ENCODE peak calls at places on chromosomes 12 and 14, in seven cellular contexts. J is mucosa of descending colon, C is adrenal gland, P is stomach, X is fibroblast of mammary gland, A is neural progenitor cell, E is SK-N-SH. W is an unnamed sample.

GRCh38 chr12:117042171-117042809 is 56.9 kb downstream of the TESC start:
- DNase-seq in J (no peak), C (peak), P (peak), X (no peak), A (no peak), E (no peak), W (no peak)

GRCh38 chr14:96741151-96741977 is 55.8 kb upstream of the VRK1 start:
- DNase-seq in J (peak), C (peak), P (peak), X (peak), A (peak), E (peak), W (peak)

GRCh38 chr14:34971381-34971780 is 11.4 kb upstream of the SRP54 start:
- DNase-seq in J (no peak), C (no peak), P (no peak), X (peak), A (no peak), E (no peak), W (no peak)

GRCh38 chr12:92030618-92031017 is 115.0 kb downstream of the BTG1 start:
- DNase-seq in J (no peak), C (peak), P (peak), X (peak), A (no peak), E (no peak), W (no peak)

GRCh38 chr12:94553130-94553519 is 93.5 kb upstream of the CEP83 start:
- DNase-seq in J (no peak), C (peak), P (no peak), X (peak), A (no peak), E (no peak), W (no peak)

GRCh38 chr14:20460458-20461229 is 590 bp downstream of the PIP4P1 start:
- DNase-seq in J (peak), C (no peak), P (peak), X (no peak), A (no peak), E (no peak), W (peak)

GRCh38 chr12:3083949-3084348 is 6.8 kb downstream of the TSPAN9 start:
- DNase-seq in J (no peak), C (no peak), P (no peak), X (no peak), A (no peak), E (no peak), W (no peak)

GRCh38 chr12:52636592-52637258 is 15.3 kb downstream of the KRT2 start:
- DNase-seq in J (no peak), C (no peak), P (no peak), X (peak), A (no peak), E (no peak), W (no peak)

GRCh38 chr12:123602651-123603195 is 824 bp downstream of the DDX55 start:
- DNase-seq in J (no peak), C (no peak), P (peak), X (peak), A (peak), E (no peak), W (peak)

GRCh38 chr12:49518914-49519573 is 19.8 kb upstream of the KCNH3 start:
- DNase-seq in J (no peak), C (no peak), P (no peak), X (peak), A (no peak), E (no peak), W (no peak)

GRCh38 chr14:88554458-88555286 is at the start of gene PTPN21:
- DNase-seq in J (peak), C (peak), P (peak), X (peak), A (peak), E (peak), W (peak)

GRCh38 chr12:132600048-132601032 is 10.0 kb downstream of the LRCOL1 start:
- DNase-seq in J (peak), C (peak), P (peak), X (peak), A (peak), E (peak), W (peak)

GRCh38 chr14:74682169-74682952 is 30.5 kb downstream of the AREL1 start:
- DNase-seq in J (no peak), C (no peak), P (no peak), X (no peak), A (no peak), E (no peak), W (no peak)

GRCh38 chr14:89443002-89443660 is 26.1 kb upstream of the FOXN3 start:
- DNase-seq in J (no peak), C (no peak), P (no peak), X (peak), A (no peak), E (no peak), W (no peak)

GRCh38 chr14:28707814-28708213 is 58.8 kb upstream of the FOXG1 start:
- DNase-seq in J (no peak), C (no peak), P (no peak), X (peak), A (no peak), E (no peak), W (no peak)

GRCh38 chr14:103449762-103450161 is 64.5 kb downstream of the MARK3 start:
- DNase-seq in J (no peak), C (no peak), P (no peak), X (no peak), A (no peak), E (no peak), W (no peak)

GRCh38 chr14:104110491-104111209 is 25.1 kb downstream of the ASPG start:
- DNase-seq in J (no peak), C (no peak), P (peak), X (no peak), A (no peak), E (peak), W (peak)

GRCh38 chr12:24066097-24066496 is 116.6 kb upstream of the SOX5 start:
- DNase-seq in J (no peak), C (no peak), P (no peak), X (no peak), A (no peak), E (no peak), W (no peak)

GRCh38 chr12:59087077-59087673 is 166.9 kb upstream of the LRIG3 start:
- DNase-seq in J (no peak), C (no peak), P (no peak), X (peak), A (no peak), E (peak), W (no peak)

GRCh38 chr12:50101663-50102062 is 2.1 kb upstream of the GPD1 start:
- DNase-seq in J (no peak), C (no peak), P (no peak), X (peak), A (peak), E (peak), W (no peak)

GRCh38 chr14:80977103-80977728 is 21.8 kb downstream of the TSHR start:
- DNase-seq in J (no peak), C (no peak), P (no peak), X (no peak), A (no peak), E (no peak), W (no peak)

GRCh38 chr14:72089625-72090024 is 157.4 kb downstream of the RGS6 start:
- DNase-seq in J (no peak), C (no peak), P (no peak), X (no peak), A (no peak), E (no peak), W (no peak)

GRCh38 chr12:96448287-96448686 is 41.1 kb upstream of the CFAP54 start:
- DNase-seq in J (no peak), C (no peak), P (no peak), X (peak), A (no peak), E (no peak), W (no peak)

GRCh38 chr14:101394374-101394773 is 166.9 kb upstream of the DIO3 start:
- DNase-seq in J (no peak), C (no peak), P (no peak), X (no peak), A (no peak), E (no peak), W (no peak)

GRCh38 chr14:91159182-91159581 is 45.3 kb downstream of the DGLUCY start:
- DNase-seq in J (no peak), C (no peak), P (no peak), X (no peak), A (no peak), E (no peak), W (no peak)

GRCh38 chr12:76455582-76456345 is 103.8 kb downstream of the OSBPL8 start:
- DNase-seq in J (no peak), C (peak), P (no peak), X (peak), A (peak), E (peak), W (no peak)

GRCh38 chr12:118958520-118958919 is 22.8 kb upstream of the SRRM4 start:
- DNase-seq in J (no peak), C (no peak), P (no peak), X (no peak), A (peak), E (no peak), W (no peak)

GRCh38 chr12:112664569-112664968 is 127.0 kb upstream of the RPH3A start:
- DNase-seq in J (no peak), C (no peak), P (no peak), X (no peak), A (peak), E (no peak), W (no peak)

GRCh38 chr12:76020281-76020680 is 11.3 kb downstream of the PHLDA1 start:
- DNase-seq in J (peak), C (peak), P (peak), X (peak), A (no peak), E (no peak), W (no peak)

GRCh38 chr14:101557811-101558738 is 3.2 kb upstream of the DIO3 start:
- DNase-seq in J (peak), C (peak), P (no peak), X (no peak), A (peak), E (peak), W (peak)

GRCh38 chr14:40336846-40337245 is 904.6 kb upstream of the FBXO33 start:
- DNase-seq in J (no peak), C (no peak), P (no peak), X (no peak), A (no peak), E (no peak), W (no peak)

GRCh38 chr12:53213348-53213747 is 6.3 kb upstream of the ITGB7 start:
- DNase-seq in J (peak), C (peak), P (peak), X (peak), A (peak), E (peak), W (peak)

GRCh38 chr12:14655284-14655683 is 41.1 kb downstream of the GUCY2C start:
- DNase-seq in J (no peak), C (no peak), P (no peak), X (no peak), A (no peak), E (no peak), W (no peak)
- TF ChIP-seq CTCF in J (no peak), C (no peak), P (no peak), X (no peak), A (no peak), E (no peak), W (no peak)

DNA sequence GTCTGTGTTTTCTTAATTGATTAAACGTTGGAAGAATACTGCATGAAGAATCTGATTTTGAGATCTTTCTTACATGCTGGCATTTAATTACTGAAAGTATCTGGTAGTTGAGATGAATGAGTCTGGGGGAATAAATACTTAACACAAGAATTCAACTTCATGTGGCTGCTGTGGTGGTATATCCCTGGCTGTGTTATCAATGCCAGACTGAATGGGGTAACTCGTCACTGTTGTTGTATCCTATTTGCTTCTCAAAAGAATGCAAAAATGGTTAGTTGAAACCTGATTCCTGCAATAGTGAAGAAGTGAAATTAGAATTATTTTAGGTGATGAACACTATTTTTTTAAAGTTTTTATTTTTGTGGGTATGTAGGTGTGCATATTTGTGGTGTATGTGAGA is 72.5 kb downstream of the HMGA2 start:
- DNase-seq in J (no peak), C (no peak), P (no peak), X (no peak), A (no peak), E (no peak), W (no peak)
- H3K4me3 ChIP-seq in J (no peak), C (no peak), P (no peak), X (no peak), A (peak), E (no peak), W (no peak)

DNA sequence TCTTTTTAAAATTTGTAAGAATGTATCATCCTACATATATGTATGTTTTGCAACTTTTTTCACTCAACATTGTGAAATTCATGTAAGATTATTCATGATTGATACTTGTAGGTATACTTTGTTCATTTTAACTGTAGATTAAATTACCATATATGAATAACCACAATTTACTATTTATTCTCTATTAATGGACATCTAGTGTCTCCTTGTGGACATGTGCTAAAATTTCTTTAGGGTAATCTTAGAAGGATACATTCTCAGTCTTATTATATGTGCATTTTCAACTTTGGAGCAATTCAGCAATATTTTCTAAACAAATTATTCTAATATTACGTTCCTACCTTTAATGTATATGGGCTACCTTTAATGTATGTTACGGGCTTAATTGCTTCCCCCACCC is 192.4 kb downstream of the FUT8 start:
- DNase-seq in J (no peak), C (no peak), P (no peak), X (no peak), A (no peak), E (no peak), W (no peak)
- TF ChIP-seq CTCF in J (no peak), C (peak), P (no peak), X (peak), A (no peak), E (peak), W (no peak)

DNA sequence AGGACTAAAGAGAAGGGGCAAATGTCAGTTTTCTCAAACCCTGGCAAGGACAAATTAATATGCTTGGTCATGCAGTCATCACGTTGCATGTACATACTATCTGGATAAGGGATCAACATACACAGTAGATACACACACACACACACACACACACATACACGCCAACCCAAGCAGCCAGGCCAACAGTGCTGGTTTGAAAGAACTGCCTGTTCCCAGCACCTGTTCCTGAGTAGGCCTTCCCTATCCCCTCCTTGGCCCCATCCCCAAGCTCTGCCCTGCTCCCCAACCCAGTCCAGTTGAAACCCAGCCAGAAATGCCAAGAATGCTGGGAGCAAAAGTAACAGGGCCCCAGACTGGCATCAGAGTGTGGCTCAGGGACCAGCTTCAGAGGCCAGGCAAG is 4.4 kb downstream of the ITGA7 start:
- DNase-seq in J (peak), C (no peak), P (peak), X (no peak), A (no peak), E (no peak), W (no peak)
- H3K4me3 ChIP-seq in J (no peak), C (no peak), P (peak), X (no peak), A (no peak), E (no peak), W (no peak)

W was measured in lower leg skin.